ENCODE peak calls at places on chromosomes 7 and 10, in nine cellular contexts. One of them, this sample, is unnamed.

GRCh38 chr10:132540456-132540855 is 2.9 kb downstream of the INPP5A start:
- DNase-seq in stimulated activated CD4-positive, alpha-beta T cell treated with anti-CD3 and anti-CD28 coated beads, Interleukin-1b, Interleukin-23, amount 100 ng/mL, for 48 hours: no peak
- DNase-seq in T-cell: no peak
- DNase-seq in colonic mucosa: no peak
- DNase-seq in NCI-H1417: no peak
- DNase-seq in anterior cingulate cortex: no peak
- DNase-seq in GM23248: peak
- DNase-seq in Right ventricle myocardium superior: peak
- DNase-seq in omental fat pad: no peak
- DNase-seq in this sample: peak

GRCh38 chr7:33072471-33072870 is 9.9 kb upstream of the NT5C3A start:
- DNase-seq in stimulated activated CD4-positive, alpha-beta T cell treated with anti-CD3 and anti-CD28 coated beads, Interleukin-1b, Interleukin-23, amount 100 ng/mL, for 48 hours: no peak
- DNase-seq in T-cell: no peak
- DNase-seq in colonic mucosa: no peak
- DNase-seq in NCI-H1417: no peak
- DNase-seq in anterior cingulate cortex: no peak
- DNase-seq in GM23248: peak
- DNase-seq in Right ventricle myocardium superior: no peak
- DNase-seq in omental fat pad: no peak
- DNase-seq in this sample: no peak

GRCh38 chr10:88110355-88110754 is 246.9 kb downstream of the PTEN start:
- DNase-seq in stimulated activated CD4-positive, alpha-beta T cell treated with anti-CD3 and anti-CD28 coated beads, Interleukin-1b, Interleukin-23, amount 100 ng/mL, for 48 hours: no peak
- DNase-seq in T-cell: no peak
- DNase-seq in colonic mucosa: no peak
- DNase-seq in NCI-H1417: no peak
- DNase-seq in anterior cingulate cortex: no peak
- DNase-seq in GM23248: peak
- DNase-seq in Right ventricle myocardium superior: no peak
- DNase-seq in omental fat pad: no peak
- DNase-seq in this sample: no peak

GRCh38 chr7:36188266-36188665 is 35.2 kb downstream of the EEPD1 start:
- DNase-seq in stimulated activated CD4-positive, alpha-beta T cell treated with anti-CD3 and anti-CD28 coated beads, Interleukin-1b, Interleukin-23, amount 100 ng/mL, for 48 hours: no peak
- DNase-seq in T-cell: no peak
- DNase-seq in colonic mucosa: no peak
- DNase-seq in NCI-H1417: no peak
- DNase-seq in anterior cingulate cortex: peak
- DNase-seq in GM23248: no peak
- DNase-seq in Right ventricle myocardium superior: no peak
- DNase-seq in omental fat pad: no peak
- DNase-seq in this sample: no peak

GRCh38 chr10:17415046-17415643 is 39.2 kb downstream of the ST8SIA6 start:
- DNase-seq in stimulated activated CD4-positive, alpha-beta T cell treated with anti-CD3 and anti-CD28 coated beads, Interleukin-1b, Interleukin-23, amount 100 ng/mL, for 48 hours: no peak
- DNase-seq in T-cell: no peak
- DNase-seq in colonic mucosa: no peak
- DNase-seq in NCI-H1417: no peak
- DNase-seq in anterior cingulate cortex: no peak
- DNase-seq in GM23248: no peak
- DNase-seq in Right ventricle myocardium superior: no peak
- DNase-seq in omental fat pad: no peak
- DNase-seq in this sample: no peak

GRCh38 chr7:114822844-114823243 is 99.0 kb upstream of the MDFIC start:
- DNase-seq in stimulated activated CD4-positive, alpha-beta T cell treated with anti-CD3 and anti-CD28 coated beads, Interleukin-1b, Interleukin-23, amount 100 ng/mL, for 48 hours: no peak
- DNase-seq in T-cell: no peak
- DNase-seq in colonic mucosa: no peak
- DNase-seq in NCI-H1417: no peak
- DNase-seq in anterior cingulate cortex: no peak
- DNase-seq in GM23248: no peak
- DNase-seq in Right ventricle myocardium superior: no peak
- DNase-seq in omental fat pad: no peak
- DNase-seq in this sample: no peak

GRCh38 chr7:29480456-29480855 is 83.2 kb upstream of the PRR15 start:
- DNase-seq in stimulated activated CD4-positive, alpha-beta T cell treated with anti-CD3 and anti-CD28 coated beads, Interleukin-1b, Interleukin-23, amount 100 ng/mL, for 48 hours: no peak
- DNase-seq in T-cell: no peak
- DNase-seq in colonic mucosa: no peak
- DNase-seq in NCI-H1417: no peak
- DNase-seq in anterior cingulate cortex: no peak
- DNase-seq in GM23248: no peak
- DNase-seq in Right ventricle myocardium superior: no peak
- DNase-seq in omental fat pad: no peak
- DNase-seq in this sample: peak

GRCh38 chr7:127514499-127514898 is 70.9 kb downstream of the GCC1 start:
- DNase-seq in stimulated activated CD4-positive, alpha-beta T cell treated with anti-CD3 and anti-CD28 coated beads, Interleukin-1b, Interleukin-23, amount 100 ng/mL, for 48 hours: no peak
- DNase-seq in T-cell: no peak
- DNase-seq in colonic mucosa: no peak
- DNase-seq in NCI-H1417: peak
- DNase-seq in anterior cingulate cortex: no peak
- DNase-seq in GM23248: peak
- DNase-seq in Right ventricle myocardium superior: no peak
- DNase-seq in omental fat pad: no peak
- DNase-seq in this sample: peak

GRCh38 chr7:117123311-117123926 is 170.1 kb downstream of the ST7 start:
- DNase-seq in stimulated activated CD4-positive, alpha-beta T cell treated with anti-CD3 and anti-CD28 coated beads, Interleukin-1b, Interleukin-23, amount 100 ng/mL, for 48 hours: no peak
- DNase-seq in T-cell: no peak
- DNase-seq in colonic mucosa: no peak
- DNase-seq in NCI-H1417: peak
- DNase-seq in anterior cingulate cortex: no peak
- DNase-seq in GM23248: no peak
- DNase-seq in Right ventricle myocardium superior: no peak
- DNase-seq in omental fat pad: no peak
- DNase-seq in this sample: no peak

GRCh38 chr7:155167706-155168365 is 97.7 kb downstream of the HTR5A start:
- DNase-seq in stimulated activated CD4-positive, alpha-beta T cell treated with anti-CD3 and anti-CD28 coated beads, Interleukin-1b, Interleukin-23, amount 100 ng/mL, for 48 hours: no peak
- DNase-seq in T-cell: no peak
- DNase-seq in colonic mucosa: no peak
- DNase-seq in NCI-H1417: no peak
- DNase-seq in anterior cingulate cortex: no peak
- DNase-seq in GM23248: no peak
- DNase-seq in Right ventricle myocardium superior: no peak
- DNase-seq in omental fat pad: no peak
- DNase-seq in this sample: no peak

GRCh38 chr10:50538473-50539398 is 85.0 kb downstream of the SGMS1 start:
- DNase-seq in stimulated activated CD4-positive, alpha-beta T cell treated with anti-CD3 and anti-CD28 coated beads, Interleukin-1b, Interleukin-23, amount 100 ng/mL, for 48 hours: peak
- DNase-seq in T-cell: no peak
- DNase-seq in colonic mucosa: no peak
- DNase-seq in NCI-H1417: no peak
- DNase-seq in anterior cingulate cortex: peak
- DNase-seq in GM23248: peak
- DNase-seq in Right ventricle myocardium superior: no peak
- DNase-seq in omental fat pad: no peak
- DNase-seq in this sample: peak

GRCh38 chr7:31251441-31251840 is 89.1 kb downstream of the NEUROD6 start:
- DNase-seq in stimulated activated CD4-positive, alpha-beta T cell treated with anti-CD3 and anti-CD28 coated beads, Interleukin-1b, Interleukin-23, amount 100 ng/mL, for 48 hours: no peak
- DNase-seq in T-cell: no peak
- DNase-seq in colonic mucosa: no peak
- DNase-seq in NCI-H1417: no peak
- DNase-seq in anterior cingulate cortex: no peak
- DNase-seq in GM23248: no peak
- DNase-seq in Right ventricle myocardium superior: no peak
- DNase-seq in omental fat pad: no peak
- DNase-seq in this sample: no peak

GRCh38 chr7:141519623-141520022 is 31.6 kb upstream of the AGK start:
- DNase-seq in stimulated activated CD4-positive, alpha-beta T cell treated with anti-CD3 and anti-CD28 coated beads, Interleukin-1b, Interleukin-23, amount 100 ng/mL, for 48 hours: no peak
- DNase-seq in T-cell: no peak
- DNase-seq in colonic mucosa: no peak
- DNase-seq in NCI-H1417: no peak
- DNase-seq in anterior cingulate cortex: no peak
- DNase-seq in GM23248: no peak
- DNase-seq in Right ventricle myocardium superior: no peak
- DNase-seq in omental fat pad: no peak
- DNase-seq in this sample: no peak

GRCh38 chr10:131178521-131178920 is 133.0 kb downstream of the TCERG1L start:
- DNase-seq in stimulated activated CD4-positive, alpha-beta T cell treated with anti-CD3 and anti-CD28 coated beads, Interleukin-1b, Interleukin-23, amount 100 ng/mL, for 48 hours: no peak
- DNase-seq in T-cell: no peak
- DNase-seq in colonic mucosa: no peak
- DNase-seq in NCI-H1417: no peak
- DNase-seq in anterior cingulate cortex: no peak
- DNase-seq in GM23248: no peak
- DNase-seq in Right ventricle myocardium superior: no peak
- DNase-seq in omental fat pad: no peak
- DNase-seq in this sample: no peak

GRCh38 chr7:41189866-41190265 is 513.0 kb downstream of the INHBA start:
- DNase-seq in stimulated activated CD4-positive, alpha-beta T cell treated with anti-CD3 and anti-CD28 coated beads, Interleukin-1b, Interleukin-23, amount 100 ng/mL, for 48 hours: no peak
- DNase-seq in T-cell: no peak
- DNase-seq in colonic mucosa: no peak
- DNase-seq in NCI-H1417: no peak
- DNase-seq in anterior cingulate cortex: no peak
- DNase-seq in GM23248: peak
- DNase-seq in Right ventricle myocardium superior: no peak
- DNase-seq in omental fat pad: no peak
- DNase-seq in this sample: no peak

GRCh38 chr7:2007526-2007925 is 225.2 kb downstream of the MAD1L1 start:
- DNase-seq in stimulated activated CD4-positive, alpha-beta T cell treated with anti-CD3 and anti-CD28 coated beads, Interleukin-1b, Interleukin-23, amount 100 ng/mL, for 48 hours: no peak
- DNase-seq in T-cell: no peak
- DNase-seq in colonic mucosa: no peak
- DNase-seq in NCI-H1417: no peak
- DNase-seq in anterior cingulate cortex: no peak
- DNase-seq in GM23248: no peak
- DNase-seq in Right ventricle myocardium superior: no peak
- DNase-seq in omental fat pad: no peak
- DNase-seq in this sample: no peak

GRCh38 chr10:99605351-99605750 is 14.9 kb downstream of the SLC25A28 start:
- DNase-seq in stimulated activated CD4-positive, alpha-beta T cell treated with anti-CD3 and anti-CD28 coated beads, Interleukin-1b, Interleukin-23, amount 100 ng/mL, for 48 hours: no peak
- DNase-seq in T-cell: no peak
- DNase-seq in colonic mucosa: no peak
- DNase-seq in NCI-H1417: no peak
- DNase-seq in anterior cingulate cortex: no peak
- DNase-seq in GM23248: no peak
- DNase-seq in Right ventricle myocardium superior: no peak
- DNase-seq in omental fat pad: no peak
- DNase-seq in this sample: no peak

GRCh38 chr10:77392851-77393250 is 244.8 kb downstream of the KCNMA1 start:
- DNase-seq in stimulated activated CD4-positive, alpha-beta T cell treated with anti-CD3 and anti-CD28 coated beads, Interleukin-1b, Interleukin-23, amount 100 ng/mL, for 48 hours: no peak
- DNase-seq in T-cell: no peak
- DNase-seq in colonic mucosa: no peak
- DNase-seq in NCI-H1417: peak
- DNase-seq in anterior cingulate cortex: no peak
- DNase-seq in GM23248: peak
- DNase-seq in Right ventricle myocardium superior: no peak
- DNase-seq in omental fat pad: no peak
- DNase-seq in this sample: no peak

GRCh38 chr10:13115832-13116793 is 16.1 kb downstream of the OPTN start:
- DNase-seq in stimulated activated CD4-positive, alpha-beta T cell treated with anti-CD3 and anti-CD28 coated beads, Interleukin-1b, Interleukin-23, amount 100 ng/mL, for 48 hours: no peak
- DNase-seq in T-cell: no peak
- DNase-seq in colonic mucosa: peak
- DNase-seq in NCI-H1417: no peak
- DNase-seq in anterior cingulate cortex: no peak
- DNase-seq in GM23248: no peak
- DNase-seq in Right ventricle myocardium superior: no peak
- DNase-seq in omental fat pad: no peak
- DNase-seq in this sample: peak

GRCh38 chr10:132671171-132672154 is 114.5 kb downstream of the NKX6-2 start:
- DNase-seq in stimulated activated CD4-positive, alpha-beta T cell treated with anti-CD3 and anti-CD28 coated beads, Interleukin-1b, Interleukin-23, amount 100 ng/mL, for 48 hours: no peak
- DNase-seq in T-cell: no peak
- DNase-seq in colonic mucosa: no peak
- DNase-seq in NCI-H1417: no peak
- DNase-seq in anterior cingulate cortex: no peak
- DNase-seq in GM23248: no peak
- DNase-seq in Right ventricle myocardium superior: peak
- DNase-seq in omental fat pad: no peak
- DNase-seq in this sample: peak

GRCh38 chr7:141585592-141586510 is 34.6 kb downstream of the AGK start:
- DNase-seq in stimulated activated CD4-positive, alpha-beta T cell treated with anti-CD3 and anti-CD28 coated beads, Interleukin-1b, Interleukin-23, amount 100 ng/mL, for 48 hours: peak
- DNase-seq in T-cell: no peak
- DNase-seq in colonic mucosa: no peak
- DNase-seq in NCI-H1417: no peak
- DNase-seq in anterior cingulate cortex: no peak
- DNase-seq in GM23248: peak
- DNase-seq in Right ventricle myocardium superior: no peak
- DNase-seq in omental fat pad: no peak
- DNase-seq in this sample: no peak

GRCh38 chr7:102286237-102287081 is at the start of gene SH2B2:
- DNase-seq in stimulated activated CD4-positive, alpha-beta T cell treated with anti-CD3 and anti-CD28 coated beads, Interleukin-1b, Interleukin-23, amount 100 ng/mL, for 48 hours: peak
- DNase-seq in T-cell: peak
- DNase-seq in colonic mucosa: peak
- DNase-seq in NCI-H1417: peak
- DNase-seq in anterior cingulate cortex: peak
- DNase-seq in GM23248: peak
- DNase-seq in Right ventricle myocardium superior: peak
- DNase-seq in omental fat pad: peak
- DNase-seq in this sample: peak

GRCh38 chr10:80412521-80412920 is 4.2 kb downstream of the PRXL2A start:
- DNase-seq in stimulated activated CD4-positive, alpha-beta T cell treated with anti-CD3 and anti-CD28 coated beads, Interleukin-1b, Interleukin-23, amount 100 ng/mL, for 48 hours: peak
- DNase-seq in T-cell: no peak
- DNase-seq in colonic mucosa: no peak
- DNase-seq in NCI-H1417: no peak
- DNase-seq in anterior cingulate cortex: no peak
- DNase-seq in GM23248: no peak
- DNase-seq in Right ventricle myocardium superior: no peak
- DNase-seq in omental fat pad: no peak
- DNase-seq in this sample: no peak

GRCh38 chr10:24849051-24849450 is 103.4 kb downstream of the PRTFDC1 start:
- DNase-seq in stimulated activated CD4-positive, alpha-beta T cell treated with anti-CD3 and anti-CD28 coated beads, Interleukin-1b, Interleukin-23, amount 100 ng/mL, for 48 hours: no peak
- DNase-seq in T-cell: no peak
- DNase-seq in colonic mucosa: no peak
- DNase-seq in NCI-H1417: no peak
- DNase-seq in anterior cingulate cortex: no peak
- DNase-seq in GM23248: no peak
- DNase-seq in Right ventricle myocardium superior: no peak
- DNase-seq in omental fat pad: no peak
- DNase-seq in this sample: peak

GRCh38 chr10:110355922-110356627 is 51.4 kb upstream of the SMNDC1 start:
- DNase-seq in stimulated activated CD4-positive, alpha-beta T cell treated with anti-CD3 and anti-CD28 coated beads, Interleukin-1b, Interleukin-23, amount 100 ng/mL, for 48 hours: peak
- DNase-seq in T-cell: peak
- DNase-seq in colonic mucosa: no peak
- DNase-seq in NCI-H1417: no peak
- DNase-seq in anterior cingulate cortex: no peak
- DNase-seq in GM23248: no peak
- DNase-seq in Right ventricle myocardium superior: no peak
- DNase-seq in omental fat pad: no peak
- DNase-seq in this sample: no peak

GRCh38 chr7:23332881-23333612 is 33.9 kb downstream of the MALSU1 start:
- DNase-seq in stimulated activated CD4-positive, alpha-beta T cell treated with anti-CD3 and anti-CD28 coated beads, Interleukin-1b, Interleukin-23, amount 100 ng/mL, for 48 hours: no peak
- DNase-seq in T-cell: no peak
- DNase-seq in colonic mucosa: no peak
- DNase-seq in NCI-H1417: no peak
- DNase-seq in anterior cingulate cortex: no peak
- DNase-seq in GM23248: peak
- DNase-seq in Right ventricle myocardium superior: peak
- DNase-seq in omental fat pad: no peak
- DNase-seq in this sample: no peak

GRCh38 chr10:34933676-34934075 is 118.6 kb upstream of the PARD3 start:
- DNase-seq in stimulated activated CD4-positive, alpha-beta T cell treated with anti-CD3 and anti-CD28 coated beads, Interleukin-1b, Interleukin-23, amount 100 ng/mL, for 48 hours: no peak
- DNase-seq in T-cell: no peak
- DNase-seq in colonic mucosa: no peak
- DNase-seq in NCI-H1417: no peak
- DNase-seq in anterior cingulate cortex: no peak
- DNase-seq in GM23248: no peak
- DNase-seq in Right ventricle myocardium superior: peak
- DNase-seq in omental fat pad: no peak
- DNase-seq in this sample: no peak

GRCh38 chr7:34277016-34277800 is 371.9 kb downstream of the BMPER start:
- DNase-seq in stimulated activated CD4-positive, alpha-beta T cell treated with anti-CD3 and anti-CD28 coated beads, Interleukin-1b, Interleukin-23, amount 100 ng/mL, for 48 hours: no peak
- DNase-seq in T-cell: no peak
- DNase-seq in colonic mucosa: no peak
- DNase-seq in NCI-H1417: no peak
- DNase-seq in anterior cingulate cortex: no peak
- DNase-seq in GM23248: peak
- DNase-seq in Right ventricle myocardium superior: no peak
- DNase-seq in omental fat pad: no peak
- DNase-seq in this sample: no peak

GRCh38 chr7:148800677-148801076 is 83.4 kb downstream of the EZH2 start:
- DNase-seq in stimulated activated CD4-positive, alpha-beta T cell treated with anti-CD3 and anti-CD28 coated beads, Interleukin-1b, Interleukin-23, amount 100 ng/mL, for 48 hours: no peak
- DNase-seq in T-cell: no peak
- DNase-seq in colonic mucosa: no peak
- DNase-seq in NCI-H1417: no peak
- DNase-seq in anterior cingulate cortex: no peak
- DNase-seq in GM23248: no peak
- DNase-seq in Right ventricle myocardium superior: no peak
- DNase-seq in omental fat pad: no peak
- DNase-seq in this sample: no peak

GRCh38 chr7:144821069-144821468 is 14.8 kb downstream of the TPK1 start:
- DNase-seq in stimulated activated CD4-positive, alpha-beta T cell treated with anti-CD3 and anti-CD28 coated beads, Interleukin-1b, Interleukin-23, amount 100 ng/mL, for 48 hours: peak
- DNase-seq in T-cell: no peak
- DNase-seq in colonic mucosa: no peak
- DNase-seq in NCI-H1417: peak
- DNase-seq in anterior cingulate cortex: no peak
- DNase-seq in GM23248: no peak
- DNase-seq in Right ventricle myocardium superior: no peak
- DNase-seq in omental fat pad: no peak
- DNase-seq in this sample: no peak

GRCh38 chr10:26621889-26622681 is 75.4 kb upstream of the PDSS1 start:
- DNase-seq in stimulated activated CD4-positive, alpha-beta T cell treated with anti-CD3 and anti-CD28 coated beads, Interleukin-1b, Interleukin-23, amount 100 ng/mL, for 48 hours: peak
- DNase-seq in T-cell: no peak
- DNase-seq in colonic mucosa: peak
- DNase-seq in NCI-H1417: no peak
- DNase-seq in anterior cingulate cortex: no peak
- DNase-seq in GM23248: peak
- DNase-seq in Right ventricle myocardium superior: peak
- DNase-seq in omental fat pad: no peak
- DNase-seq in this sample: peak